ENCODE peak calls at places on chromosomes 6 and 20, in four cellular contexts. T, H, D and C are unnamed samples.

GRCh38 chr20:52103469-52103910 is 88.1 kb downstream of the ZFP64 start:
- DNase-seq in T (peak; percentile 67), H (no peak), D (no peak), C (peak; percentile 17)

GRCh38 chr20:8291873-8292272 is 159.8 kb downstream of the PLCB1 start:
- DNase-seq in T (no peak), H (no peak), D (no peak), C (no peak)

GRCh38 chr6:3162565-3163247 is 5.4 kb upstream of the TUBB2A start:
- DNase-seq in T (peak; percentile 76), H (no peak), D (peak; percentile 80), C (peak; percentile 99)

GRCh38 chr6:37381579-37381978 is 27.8 kb downstream of the RNF8 start:
- DNase-seq in T (peak; percentile 51), H (peak; percentile 32), D (peak; percentile 86), C (peak; percentile 69)

GRCh38 chr6:28209753-28210535 is 15.1 kb upstream of the ZSCAN9 start:
- DNase-seq in T (no peak), H (no peak), D (no peak), C (no peak)

GRCh38 chr6:165889636-165890403 is 226.8 kb upstream of the PDE10A start:
- DNase-seq in T (peak; percentile 63), H (no peak), D (peak; percentile 35), C (no peak)

GRCh38 chr6:39203398-39203797 is 25.9 kb downstream of the KCNK5 start:
- DNase-seq in T (no peak), H (no peak), D (no peak), C (no peak)

GRCh38 chr6:134452901-134453300 is 135.0 kb upstream of the SGK1 start:
- DNase-seq in T (no peak), H (no peak), D (no peak), C (no peak)

GRCh38 chr6:166637001-166637400 is 9.9 kb upstream of the RPS6KA2 start:
- DNase-seq in T (no peak), H (no peak), D (no peak), C (no peak)

GRCh38 chr20:14828459-14828858 is 491.0 kb upstream of the FLRT3 start:
- DNase-seq in T (no peak), H (no peak), D (no peak), C (no peak)

GRCh38 chr20:1467355-1468116 is 887 bp upstream of the NSFL1C start:
- DNase-seq in T (no peak), H (no peak), D (peak; percentile 68), C (peak; percentile 71)

GRCh38 chr6:135909737-135910387 is 58.4 kb downstream of the PDE7B start:
- DNase-seq in T (peak; percentile 61), H (peak; percentile 19), D (peak; percentile 70), C (peak; percentile 40)

GRCh38 chr6:165042912-165043311 is 266.5 kb downstream of the C6orf118 start:
- DNase-seq in T (peak; percentile 22), H (no peak), D (no peak), C (no peak)

GRCh38 chr6:38080349-38080748 is 260.8 kb downstream of the ZFAND3 start:
- DNase-seq in T (no peak), H (no peak), D (no peak), C (no peak)

GRCh38 chr20:33685328-33686007 is 717 bp downstream of the E2F1 start:
- DNase-seq in T (peak; percentile 56), H (peak; percentile 62), D (peak; percentile 71), C (peak; percentile 92)

GRCh38 chr6:129598244-129599187 is 111.5 kb downstream of the ARHGAP18 start:
- DNase-seq in T (no peak), H (peak; percentile 76), D (peak; percentile 67), C (peak; percentile 53)

GRCh38 chr6:122620902-122621301 is 10.7 kb downstream of the PKIB start:
- DNase-seq in T (no peak), H (no peak), D (peak; percentile 7), C (no peak)

GRCh38 chr6:37624606-37625574 is 72.8 kb downstream of the MDGA1 start:
- DNase-seq in T (no peak), H (no peak), D (no peak), C (no peak)

GRCh38 chr20:43430265-43430664 is 27.4 kb upstream of the SRSF6 start:
- DNase-seq in T (peak; percentile 69), H (no peak), D (no peak), C (no peak)

GRCh38 chr6:81682238-81682795 is 70.2 kb downstream of the TENT5A start:
- DNase-seq in T (no peak), H (no peak), D (no peak), C (no peak)

GRCh38 chr20:3420211-3420707 is 12.8 kb upstream of the DNAAF9 start:
- DNase-seq in T (no peak), H (peak; percentile 78), D (no peak), C (no peak)

GRCh38 chr6:28137458-28138020 is 4.1 kb upstream of the ZKSCAN8 start:
- DNase-seq in T (no peak), H (peak; percentile 62), D (no peak), C (peak; percentile 66)

GRCh38 chr20:3010985-3011723 is 32.3 kb upstream of the GNRH2 start:
- DNase-seq in T (no peak), H (no peak), D (no peak), C (no peak)

GRCh38 chr6:101490857-101491256 is 97.3 kb downstream of the GRIK2 start:
- DNase-seq in T (no peak), H (no peak), D (no peak), C (no peak)

GRCh38 chr6:23349521-23350147 is 776.4 kb upstream of the NRSN1 start:
- DNase-seq in T (no peak), H (no peak), D (no peak), C (no peak)

GRCh38 chr20:46359233-46359751 is 47.1 kb downstream of the ELMO2 start:
- DNase-seq in T (no peak), H (peak; percentile 63), D (no peak), C (no peak)

GRCh38 chr6:151293621-151294020 is 53.9 kb downstream of the AKAP12 start:
- DNase-seq in T (no peak), H (no peak), D (no peak), C (no peak)

GRCh38 chr6:37994238-37994637 is 174.7 kb downstream of the ZFAND3 start:
- DNase-seq in T (no peak), H (no peak), D (no peak), C (no peak)

GRCh38 chr6:67790569-67790968 is 844.5 kb upstream of the ADGRB3 start:
- DNase-seq in T (no peak), H (no peak), D (no peak), C (no peak)

GRCh38 chr6:169779896-169780295 is 28.5 kb downstream of the ERMARD start:
- DNase-seq in T (no peak), H (no peak), D (no peak), C (no peak)

GRCh38 chr6:53300656-53301551 is 47.8 kb downstream of the ELOVL5 start:
- DNase-seq in T (no peak), H (no peak), D (peak; percentile 15), C (no peak)

GRCh38 chr20:60469829-60470228 is 511.6 kb downstream of the CDH26 start:
- DNase-seq in T (no peak), H (no peak), D (no peak), C (no peak)

GRCh38 chr6:20875369-20875963 is 341.2 kb downstream of the CDKAL1 start:
- DNase-seq in T (no peak), H (no peak), D (peak; percentile 29), C (no peak)

GRCh38 chr20:35283441-35284266 is 918 bp downstream of the EIF6 start:
- DNase-seq in T (no peak), H (no peak), D (no peak), C (peak; percentile 67)

GRCh38 chr6:34384305-34385153 is 7.9 kb downstream of the NUDT3 start:
- DNase-seq in T (no peak), H (no peak), D (no peak), C (no peak)

DNA sequence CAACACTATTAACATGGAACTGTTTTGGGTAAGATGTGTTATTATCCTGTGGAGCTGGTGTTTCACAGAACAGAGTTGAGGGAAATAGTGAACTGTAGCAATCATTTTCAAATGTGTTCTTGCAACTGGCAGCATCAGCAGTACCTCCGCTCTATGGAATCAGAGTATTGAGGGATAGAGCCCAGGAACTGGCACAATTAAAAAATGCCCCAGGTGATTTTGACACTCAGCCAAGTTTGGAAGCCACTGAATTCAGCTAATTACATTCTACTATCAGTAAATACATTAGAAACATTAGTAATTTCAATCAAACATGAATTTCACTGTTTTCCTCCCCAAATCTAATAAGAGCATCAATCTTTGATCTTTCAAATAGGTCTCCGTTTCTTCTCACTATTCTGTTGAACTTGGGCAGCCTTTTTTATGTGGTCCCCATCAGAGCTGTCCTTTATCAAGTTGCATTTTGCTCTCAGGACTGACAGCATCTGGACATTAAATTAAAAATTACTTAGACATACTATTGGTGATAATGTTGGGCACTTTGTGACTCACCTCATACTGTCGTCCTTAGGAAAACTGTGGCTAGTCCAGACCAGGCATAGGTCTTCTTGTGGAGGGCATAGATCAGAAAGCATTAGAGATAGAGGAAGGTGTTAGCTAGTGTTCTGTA is 251.5 kb downstream of the DHX35 start:
- DNase-seq in T (no peak), H (no peak), D (no peak), C (no peak)
- TF ChIP-seq TCF7 in T (no peak), H (no peak), D (no peak), C (no peak)

GRCh38 chr20:57880155-57880648 is 170.4 kb upstream of the PMEPA1 start:
- DNase-seq in T (no peak), H (no peak), D (no peak), C (no peak)
- TF ChIP-seq TCF7 in T (no peak), H (no peak), D (no peak), C (no peak)

DNA sequence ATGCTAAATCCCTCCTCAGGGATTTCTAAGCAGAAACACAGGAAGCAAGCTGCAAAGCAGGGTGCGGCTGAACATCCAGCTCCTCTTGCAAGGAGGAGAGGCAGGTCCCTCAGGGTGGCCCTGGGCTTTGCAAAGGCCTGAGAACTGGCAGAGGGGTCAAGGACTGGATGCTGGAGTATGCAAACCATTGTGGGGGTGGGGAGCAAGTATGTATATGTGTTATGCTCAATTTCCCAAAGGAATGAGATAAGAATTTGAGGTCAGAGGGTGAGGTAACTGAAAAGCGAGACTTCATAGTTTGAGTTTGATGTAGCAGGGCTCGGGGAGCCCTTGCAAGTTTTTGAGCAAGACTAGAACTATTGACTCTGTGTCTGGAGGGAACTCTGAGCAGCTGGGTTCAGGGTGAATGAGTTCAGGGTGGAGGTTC is 11.2 kb downstream of the SLC22A2 start:
- DNase-seq in T (no peak), H (no peak), D (no peak), C (no peak)
- TF ChIP-seq TCF7 in T (no peak), H (no peak), D (no peak), C (no peak)

DNA sequence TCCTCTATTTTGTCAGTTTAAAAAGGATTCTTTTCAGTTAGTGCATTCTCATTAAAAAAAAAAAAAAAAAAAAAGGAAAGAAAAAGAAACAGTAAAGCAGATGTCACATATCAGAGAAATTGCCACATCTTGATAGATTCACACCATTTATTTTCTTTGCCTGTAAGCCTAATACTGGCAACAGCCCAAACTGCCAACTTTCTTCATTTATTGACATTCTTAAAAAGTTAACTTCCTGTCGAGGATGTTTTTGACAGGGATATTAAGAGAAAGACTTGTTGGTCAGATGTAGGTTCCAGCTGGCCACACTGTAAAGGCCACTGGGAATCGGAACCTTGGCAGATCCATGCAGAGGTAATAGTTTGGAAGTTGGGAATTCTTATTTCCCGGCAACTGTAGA is 332.6 kb downstream of the NRN1 start:
- DNase-seq in T (no peak), H (no peak), D (no peak), C (no peak)
- TF ChIP-seq TCF7 in T (no peak), H (no peak), D (no peak), C (no peak)